ENCODE peak calls at places on chromosomes 12 and 14, in five cellular contexts. O is activated B cell treated with CpG ODN at 0.5 μM for 24 hours, B is fibroblast of lung, T is NCI-H226, N is HuH-7. P is an unnamed sample.

GRCh38 chr12:121240484-121241202 is 30.7 kb downstream of the P2RX4 start:
- DNase-seq in B (peak), T (no peak), O (peak), N (no peak), P (peak)

GRCh38 chr12:24565300-24565699 is 383.6 kb downstream of the BCAT1 start:
- DNase-seq in T (no peak), O (no peak), N (no peak), B (no peak), P (no peak)

GRCh38 chr12:13257356-13257875 is 60.9 kb downstream of the EMP1 start:
- DNase-seq in T (peak), O (no peak), N (no peak), B (no peak), P (no peak)

GRCh38 chr12:79706676-79707075 is 15.9 kb upstream of the PAWR start:
- DNase-seq in T (no peak), B (no peak), O (no peak), N (no peak), P (no peak)

GRCh38 chr12:106152334-106152733 is 13.6 kb upstream of the NUAK1 start:
- DNase-seq in O (no peak), B (no peak), T (no peak), N (no peak), P (no peak)

GRCh38 chr12:131002271-131002670 is 48.6 kb downstream of the ADGRD1 start:
- DNase-seq in O (no peak), T (no peak), N (no peak), B (no peak), P (no peak)

GRCh38 chr12:67594888-67595287 is 53.7 kb upstream of the DYRK2 start:
- DNase-seq in B (peak), T (no peak), N (no peak), O (no peak), P (no peak)

GRCh38 chr14:105267820-105268548 is 19.7 kb downstream of the BTBD6 start:
- DNase-seq in T (no peak), N (no peak), O (no peak), B (no peak), P (no peak)

GRCh38 chr12:9615420-9616135 is 7.9 kb upstream of the KLRB1 start:
- DNase-seq in T (no peak), B (no peak), O (no peak), N (no peak), P (no peak)

P was measured in tibial nerve.